ENCODE peak calls at places on chromosomes 11 and 22, in eight cellular contexts. U is Calu3, A is heart right ventricle, T is HFFc6, Z is fibroblast of lung, R is transverse colon, H is AG10803, S is lower lobe of right lung. J is an unnamed sample.

GRCh38 chr11:61129608-61130523 is 27.6 kb downstream of the CD5 start:
- DNase-seq in Z (peak), A (peak), U (peak), T (peak), H (peak), R (peak), S (peak), J (peak)

GRCh38 chr11:2325123-2325522 is 23.3 kb downstream of the TSPAN32 start:
- DNase-seq in U (no peak), H (no peak), T (no peak), Z (no peak), R (no peak), A (no peak), S (no peak), J (no peak)

GRCh38 chr11:111069076-111069475 is 176.4 kb upstream of the POU2AF2 start:
- DNase-seq in T (peak), H (no peak), S (no peak), A (no peak), U (no peak), R (no peak), Z (peak), J (no peak)

GRCh38 chr11:27293500-27294417 is 69.3 kb downstream of the CCDC34 start:
- DNase-seq in T (peak), R (no peak), Z (peak), U (no peak), A (no peak), S (no peak), H (peak), J (no peak)

GRCh38 chr11:91972665-91973266 is 251.9 kb upstream of the FAT3 start:
- DNase-seq in S (no peak), R (no peak), U (peak), T (no peak), H (no peak), Z (peak), A (no peak), J (no peak)

GRCh38 chr11:65454696-65455456 is 32.3 kb downstream of the NEAT1 start:
- DNase-seq in T (peak), A (peak), S (peak), U (peak), R (peak), H (peak), Z (peak), J (no peak)

GRCh38 chr22:32331236-32331917 is 26.3 kb upstream of the RFPL3 start:
- DNase-seq in A (no peak), R (no peak), U (no peak), H (no peak), S (no peak), Z (no peak), T (no peak), J (peak)

GRCh38 chr11:118778898-118779297 is 12.1 kb downstream of the DDX6 start:
- DNase-seq in H (no peak), U (no peak), R (no peak), S (no peak), T (no peak), Z (no peak), A (no peak), J (no peak)

GRCh38 chr22:39439170-39439569 is 17.6 kb upstream of the MGAT3 start:
- DNase-seq in U (no peak), R (no peak), S (no peak), H (peak), T (peak), A (no peak), Z (peak), J (no peak)

GRCh38 chr11:2574043-2574552 is 125.7 kb downstream of the KCNQ1OT1 start:
- DNase-seq in Z (no peak), H (no peak), R (peak), T (no peak), U (no peak), A (no peak), S (peak), J (no peak)

GRCh38 chr11:49995559-49995958 is 13.2 kb upstream of the OR4C12 start:
- DNase-seq in S (no peak), Z (peak), T (peak), R (no peak), U (peak), H (peak), A (peak), J (no peak)
- TF ChIP-seq CTCF in S (peak), Z (peak), T (peak), R (peak), U (peak), H (peak), A (peak), J (peak)

GRCh38 chr11:113806403-113806802 is 26.8 kb downstream of the CLDN25 start:
- DNase-seq in A (no peak), U (peak), Z (peak), T (peak), S (no peak), R (peak), H (peak), J (no peak)
- TF ChIP-seq CTCF in A (peak), U (peak), Z (peak), T (peak), S (peak), R (peak), H (peak), J (peak)

GRCh38 chr11:124150684-124151083 is 32.5 kb upstream of the OR10D3 start:
- DNase-seq in T (no peak), Z (no peak), A (no peak), H (no peak), U (no peak), S (no peak), R (no peak), J (no peak)

DNA sequence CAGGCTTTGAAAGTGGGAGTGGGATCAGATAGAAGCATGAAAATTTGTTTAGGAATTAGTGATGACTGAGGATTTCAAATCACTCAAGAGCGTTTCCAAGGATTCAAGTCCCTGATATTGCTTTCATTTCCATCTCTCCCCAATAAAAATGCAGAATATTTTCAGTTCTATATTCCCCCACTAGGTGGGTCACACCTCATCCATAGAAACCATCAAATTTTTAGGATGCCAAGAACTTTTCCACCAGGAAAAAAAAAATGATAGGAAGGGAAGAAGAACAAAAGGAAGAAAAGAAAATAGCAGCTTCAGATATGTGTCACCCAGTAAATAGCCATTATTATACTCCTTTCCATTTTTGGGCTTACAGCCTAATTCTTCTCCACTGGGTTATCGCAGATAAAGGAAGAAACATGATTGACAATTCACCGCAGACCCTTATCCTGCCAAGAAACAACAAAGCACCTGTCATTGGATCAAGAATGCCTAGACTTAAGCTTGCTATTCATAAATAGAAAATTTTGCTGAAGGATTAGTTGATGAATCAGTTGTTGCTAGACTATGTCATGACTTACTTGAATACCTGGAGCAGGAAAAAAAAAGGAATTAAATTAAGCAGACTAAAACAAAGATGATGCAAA is 30.3 kb upstream of the OR10D3 start:
- DNase-seq in H (no peak), U (no peak), A (no peak), S (no peak), Z (no peak), R (no peak), T (no peak), J (no peak)
- TF ChIP-seq CTCF in H (no peak), U (no peak), A (no peak), S (no peak), Z (no peak), R (no peak), T (no peak), J (no peak)

GRCh38 chr11:86244522-86245368 is at the start of gene EED:
- DNase-seq in U (peak), S (peak), Z (peak), T (peak), H (peak), R (peak), A (peak), J (peak)
- TF ChIP-seq CTCF in U (no peak), S (no peak), Z (no peak), T (no peak), H (no peak), R (no peak), A (no peak), J (no peak)